ENCODE peak calls at places on chromosomes 16 and 17, in six cellular contexts. G is activated naive CD4-positive, alpha-beta T cell treated with Interleukin-2 at 50 U/mL for 16 hours; D is fibroblast of mammary gland; S is activated CD4-positive, alpha-beta T cell treated with anti-CD3 and anti-CD28 coated beads, Interleukin-2, amount 50 U/mL, for 48 hours; F is astrocyte of the spinal cord; P is NCI-H187 treated with DMSO at 0.1 percent for 48 hours. L is an unnamed sample.

GRCh38 chr16:20753727-20754126 is 10.1 kb upstream of the ACSM3 start:
- DNase-seq in F (no peak), S (no peak), P (no peak), G (no peak), D (no peak), L (no peak)

GRCh38 chr17:76540381-76541300 is 797 bp downstream of the PRCD start:
- DNase-seq in F (peak; percentile 94), G (no peak), S (peak; percentile 29), P (peak; percentile 76), D (peak; percentile 94), L (peak; percentile 31)

GRCh38 chr17:81322271-81323082 is 27.4 kb upstream of the SLC38A10 start:
- DNase-seq in F (no peak), G (peak; percentile 33), S (peak; percentile 61), D (peak; percentile 41), P (no peak), L (peak; percentile 59)

GRCh38 chr17:45852535-45853297 is 8.0 kb downstream of the SPPL2C start:
- DNase-seq in P (no peak), F (peak; percentile 35), G (peak; percentile 65), S (peak; percentile 70), D (peak; percentile 56), L (peak; percentile 61)

GRCh38 chr16:4894276-4895150 is 42.4 kb downstream of the PPL start:
- DNase-seq in S (no peak), P (no peak), G (no peak), D (no peak), F (no peak), L (no peak)

GRCh38 chr16:27591837-27592236 is 41.9 kb downstream of the KATNIP start:
- DNase-seq in G (no peak), D (no peak), F (no peak), P (no peak), S (no peak), L (no peak)

GRCh38 chr17:60224064-60224463 is 74.3 kb downstream of the CA4 start:
- DNase-seq in G (no peak), F (no peak), S (no peak), P (no peak), D (no peak), L (no peak)

GRCh38 chr17:59257101-59257500 is 36.8 kb downstream of the GDPD1 start:
- DNase-seq in D (no peak), S (no peak), G (no peak), F (no peak), P (no peak), L (no peak)

GRCh38 chr17:36911007-36911406 is 26.3 kb upstream of the LHX1 start:
- DNase-seq in G (no peak), D (no peak), S (no peak), F (no peak), P (no peak), L (no peak)

GRCh38 chr17:28524476-28525415 is 18.6 kb downstream of the FOXN1 start:
- DNase-seq in P (no peak), D (peak; percentile 22), S (no peak), G (no peak), F (peak; percentile 52), L (no peak)

GRCh38 chr16:85628651-85629050 is 15.5 kb downstream of the GSE1 start:
- DNase-seq in G (no peak), F (no peak), S (no peak), D (no peak), P (no peak), L (no peak)

GRCh38 chr16:3487521-3488410 is 7.5 kb downstream of the C16orf90 start:
- DNase-seq in P (no peak), F (no peak), S (no peak), D (no peak), G (no peak), L (no peak)

GRCh38 chr17:13437966-13438779 is 163.6 kb downstream of the HS3ST3A1 start:
- DNase-seq in G (no peak), D (peak; percentile 53), F (peak; percentile 78), P (no peak), S (no peak), L (no peak)

GRCh38 chr17:43940630-43941029 is 1.6 kb downstream of the PPY start:
- DNase-seq in F (peak; percentile 28), G (no peak), S (no peak), D (no peak), P (no peak), L (peak; percentile 35)

GRCh38 chr17:8332128-8332527 is 7.5 kb upstream of the ODF4 start:
- DNase-seq in S (no peak), P (no peak), G (no peak), D (no peak), F (no peak), L (no peak)

GRCh38 chr17:65925606-65926307 is 266.2 kb downstream of the CEP112 start:
- DNase-seq in G (no peak), F (peak; percentile 59), D (peak; percentile 24), P (no peak), S (no peak), L (no peak)

GRCh38 chr17:12421646-12422306 is 243.9 kb upstream of the MYOCD start:
- DNase-seq in S (no peak), G (no peak), P (no peak), D (no peak), F (no peak), L (no peak)

GRCh38 chr17:39676198-39676819 is 8.1 kb downstream of the PNMT start:
- DNase-seq in S (peak; percentile 33), G (peak; percentile 45), D (no peak), P (peak; percentile 43), F (no peak), L (peak; percentile 46)